ENCODE peak calls at places on chromosome 4, in nine cellular contexts. O is WTC11; A is stimulated activated CD8-positive, alpha-beta memory T cell treated with anti-CD3 and anti-CD28 coated beads, Interleukin-15, amount 100 ng/mL, for 48 hours; J is mesenteric fat pad; G is NCI-H2107; B is stimulated activated CD4-positive, alpha-beta T cell treated with anti-CD3 and anti-CD28 coated beads, Interleukin-15, amount 100 ng/mL, for 1 hour; Z is T follicular helper cell; M is amniotic stem cell; P is retinal pigment epithelial cell. S is an unnamed sample.

GRCh38 chr4:83171640-83172039 is 57.1 kb upstream of the PLAC8 start:
- DNase-seq in O (no peak), A (no peak), J (no peak), G (no peak), B (no peak), Z (no peak), M (no peak), P (no peak), S (no peak)

GRCh38 chr4:114921790-114922581 is 191.4 kb downstream of the NDST4 start:
- DNase-seq in O (no peak), A (no peak), J (no peak), G (peak), B (no peak), Z (no peak), M (no peak), P (no peak), S (peak)

GRCh38 chr4:100188829-100189228 is 1.4 kb downstream of the DDIT4L start:
- DNase-seq in O (no peak), A (no peak), J (no peak), G (no peak), B (no peak), Z (no peak), M (no peak), P (no peak), S (no peak)

GRCh38 chr4:1799364-1799996 is 6.4 kb downstream of the FGFR3 start:
- DNase-seq in O (no peak), A (no peak), J (no peak), G (no peak), B (no peak), Z (no peak), M (no peak), P (no peak), S (no peak)

GRCh38 chr4:22099896-22100295 is 151.3 kb upstream of the KCNIP4 start:
- DNase-seq in O (no peak), A (no peak), J (no peak), G (no peak), B (no peak), Z (no peak), M (peak), P (no peak), S (no peak)

GRCh38 chr4:98653890-98654867 is 4.2 kb downstream of the TSPAN5 start:
- DNase-seq in O (no peak), A (no peak), J (no peak), G (no peak), B (no peak), Z (no peak), M (peak), P (no peak), S (no peak)

GRCh38 chr4:168605411-168605810 is 108.6 kb downstream of the PALLD start:
- DNase-seq in O (no peak), A (no peak), J (no peak), G (no peak), B (no peak), Z (no peak), M (no peak), P (peak), S (no peak)

GRCh38 chr4:162163892-162164759 is at the start of gene FSTL5:
- DNase-seq in O (peak), A (peak), J (no peak), G (peak), B (no peak), Z (no peak), M (peak), P (peak), S (peak)

GRCh38 chr4:132344924-132345828 is 803.9 kb upstream of the PCDH10 start:
- DNase-seq in O (peak), A (no peak), J (no peak), G (no peak), B (no peak), Z (no peak), M (no peak), P (no peak), S (no peak)

GRCh38 chr4:7821245-7822165 is 118.2 kb downstream of the AFAP1 start:
- DNase-seq in O (no peak), A (no peak), J (peak), G (no peak), B (no peak), Z (no peak), M (no peak), P (no peak), S (no peak)

GRCh38 chr4:80228460-80228859 is 31.2 kb downstream of the PRDM8 start:
- DNase-seq in O (no peak), A (no peak), J (no peak), G (no peak), B (no peak), Z (no peak), M (no peak), P (no peak), S (no peak)

GRCh38 chr4:4801013-4801412 is 58.5 kb upstream of the MSX1 start:
- DNase-seq in O (no peak), A (no peak), J (no peak), G (no peak), B (no peak), Z (no peak), M (no peak), P (no peak), S (no peak)

GRCh38 chr4:845836-846251 is 19.9 kb upstream of the CPLX1 start:
- DNase-seq in O (no peak), A (no peak), J (no peak), G (no peak), B (no peak), Z (no peak), M (no peak), P (no peak), S (no peak)

GRCh38 chr4:45147866-45148265 is 421.5 kb upstream of the GNPDA2 start:
- DNase-seq in O (no peak), A (no peak), J (no peak), G (no peak), B (no peak), Z (no peak), M (no peak), P (no peak), S (no peak)

GRCh38 chr4:164095313-164096110 is 601.0 kb downstream of the TMA16 start:
- DNase-seq in O (no peak), A (no peak), J (no peak), G (no peak), B (no peak), Z (no peak), M (no peak), P (no peak), S (no peak)

GRCh38 chr4:123528501-123529277 is 132.1 kb downstream of the SPRY1 start:
- DNase-seq in O (no peak), A (no peak), J (no peak), G (no peak), B (no peak), Z (no peak), M (no peak), P (no peak), S (no peak)

GRCh38 chr4:8832130-8832930 is 39.3 kb downstream of the HMX1 start:
- DNase-seq in O (no peak), A (no peak), J (peak), G (no peak), B (no peak), Z (no peak), M (no peak), P (no peak), S (peak)

GRCh38 chr4:175999944-176000343 is 65.7 kb upstream of the WDR17 start:
- DNase-seq in O (no peak), A (no peak), J (no peak), G (no peak), B (no peak), Z (no peak), M (no peak), P (no peak), S (no peak)

GRCh38 chr4:99811850-99812249 is 4.8 kb upstream of the DAPP1 start:
- DNase-seq in O (no peak), A (no peak), J (no peak), G (no peak), B (no peak), Z (peak), M (no peak), P (no peak), S (no peak)

GRCh38 chr4:151659631-151660030 is 101.2 kb downstream of the GATB start:
- DNase-seq in O (no peak), A (no peak), J (no peak), G (no peak), B (no peak), Z (no peak), M (no peak), P (no peak), S (no peak)

GRCh38 chr4:128322311-128322710 is 34.7 kb upstream of the PGRMC2 start:
- DNase-seq in O (no peak), A (no peak), J (no peak), G (no peak), B (no peak), Z (no peak), M (no peak), P (no peak), S (no peak)

GRCh38 chr4:152805071-152805650 is 25.4 kb downstream of the ARFIP1 start:
- DNase-seq in O (no peak), A (no peak), J (no peak), G (no peak), B (no peak), Z (no peak), M (no peak), P (no peak), S (no peak)